ENCODE peak calls at places on chromosome 17, in eight cellular contexts. One of them, this sample, is unnamed.

GRCh38 chr17:35713069-35713728 is 18.2 kb upstream of the RASL10B start:
- DNase-seq in ovary: no peak
- DNase-seq in heart left ventricle: peak
- DNase-seq in mammary epithelial cell: no peak
- DNase-seq in fibroblast of lung: peak
- DNase-seq in stomach: no peak
- DNase-seq in bronchial epithelial cell: no peak
- DNase-seq in brain microvascular endothelial cell: peak
- DNase-seq in this sample: no peak

GRCh38 chr17:43226393-43226792 is 2.0 kb downstream of the CCDC200 start:
- DNase-seq in fibroblast of lung: no peak
- DNase-seq in stomach: no peak
- DNase-seq in mammary epithelial cell: no peak
- DNase-seq in bronchial epithelial cell: no peak
- DNase-seq in ovary: no peak
- DNase-seq in brain microvascular endothelial cell: no peak
- DNase-seq in heart left ventricle: peak
- DNase-seq in this sample: no peak

GRCh38 chr17:32998893-32999240 is 7.2 kb downstream of the SPACA3 start:
- DNase-seq in stomach: no peak
- DNase-seq in brain microvascular endothelial cell: no peak
- DNase-seq in fibroblast of lung: peak
- DNase-seq in bronchial epithelial cell: peak
- DNase-seq in heart left ventricle: no peak
- DNase-seq in mammary epithelial cell: peak
- DNase-seq in ovary: no peak
- DNase-seq in this sample: peak

GRCh38 chr17:18039535-18040286 is 503 bp downstream of the GID4 start:
- DNase-seq in heart left ventricle: peak
- DNase-seq in stomach: peak
- DNase-seq in ovary: peak
- DNase-seq in mammary epithelial cell: peak
- DNase-seq in brain microvascular endothelial cell: no peak
- DNase-seq in fibroblast of lung: no peak
- DNase-seq in bronchial epithelial cell: no peak
- DNase-seq in this sample: peak

GRCh38 chr17:71985111-71986039 is 135.4 kb upstream of the SOX9 start:
- DNase-seq in ovary: no peak
- DNase-seq in brain microvascular endothelial cell: no peak
- DNase-seq in fibroblast of lung: peak
- DNase-seq in mammary epithelial cell: peak
- DNase-seq in heart left ventricle: no peak
- DNase-seq in bronchial epithelial cell: peak
- DNase-seq in stomach: no peak
- DNase-seq in this sample: peak

GRCh38 chr17:76383645-76384221 is 676 bp upstream of the SPHK1 start:
- DNase-seq in heart left ventricle: peak
- DNase-seq in fibroblast of lung: peak
- DNase-seq in bronchial epithelial cell: no peak
- DNase-seq in ovary: peak
- DNase-seq in stomach: peak
- DNase-seq in mammary epithelial cell: no peak
- DNase-seq in brain microvascular endothelial cell: peak
- DNase-seq in this sample: peak

GRCh38 chr17:53142890-53143289 is 679.8 kb upstream of the KIF2B start:
- DNase-seq in mammary epithelial cell: no peak
- DNase-seq in bronchial epithelial cell: no peak
- DNase-seq in heart left ventricle: no peak
- DNase-seq in fibroblast of lung: no peak
- DNase-seq in stomach: no peak
- DNase-seq in ovary: no peak
- DNase-seq in brain microvascular endothelial cell: no peak
- DNase-seq in this sample: no peak

GRCh38 chr17:48047741-48048320 is 328 bp upstream of the NFE2L1 start:
- DNase-seq in ovary: peak
- DNase-seq in fibroblast of lung: peak
- DNase-seq in brain microvascular endothelial cell: peak
- DNase-seq in bronchial epithelial cell: peak
- DNase-seq in mammary epithelial cell: peak
- DNase-seq in stomach: peak
- DNase-seq in heart left ventricle: peak
- DNase-seq in this sample: peak

GRCh38 chr17:50640701-50641338 is 6.1 kb downstream of the ABCC3 start:
- DNase-seq in fibroblast of lung: no peak
- DNase-seq in bronchial epithelial cell: peak
- DNase-seq in heart left ventricle: peak
- DNase-seq in brain microvascular endothelial cell: no peak
- DNase-seq in stomach: no peak
- DNase-seq in ovary: no peak
- DNase-seq in mammary epithelial cell: no peak
- DNase-seq in this sample: peak

GRCh38 chr17:29027521-29027920 is 15.4 kb upstream of the PIPOX start:
- DNase-seq in ovary: no peak
- DNase-seq in stomach: no peak
- DNase-seq in heart left ventricle: no peak
- DNase-seq in fibroblast of lung: no peak
- DNase-seq in bronchial epithelial cell: no peak
- DNase-seq in mammary epithelial cell: no peak
- DNase-seq in brain microvascular endothelial cell: no peak
- DNase-seq in this sample: no peak

GRCh38 chr17:4364622-4365041 is 1.8 kb downstream of the UBE2G1 start:
- DNase-seq in heart left ventricle: no peak
- DNase-seq in brain microvascular endothelial cell: no peak
- DNase-seq in stomach: no peak
- DNase-seq in fibroblast of lung: no peak
- DNase-seq in ovary: peak
- DNase-seq in mammary epithelial cell: no peak
- DNase-seq in bronchial epithelial cell: no peak
- DNase-seq in this sample: no peak

GRCh38 chr17:15006421-15006820 is 258.7 kb downstream of the PMP22 start:
- DNase-seq in mammary epithelial cell: no peak
- DNase-seq in ovary: no peak
- DNase-seq in bronchial epithelial cell: no peak
- DNase-seq in stomach: no peak
- DNase-seq in brain microvascular endothelial cell: no peak
- DNase-seq in heart left ventricle: no peak
- DNase-seq in fibroblast of lung: no peak
- DNase-seq in this sample: no peak

GRCh38 chr17:51630101-51630671 is 369.8 kb downstream of the UTP18 start:
- DNase-seq in stomach: no peak
- DNase-seq in bronchial epithelial cell: no peak
- DNase-seq in ovary: no peak
- DNase-seq in mammary epithelial cell: no peak
- DNase-seq in brain microvascular endothelial cell: no peak
- DNase-seq in heart left ventricle: no peak
- DNase-seq in fibroblast of lung: no peak
- DNase-seq in this sample: no peak

GRCh38 chr17:30950669-30951399 is 20.0 kb upstream of the RNF135 start:
- DNase-seq in bronchial epithelial cell: peak
- DNase-seq in heart left ventricle: peak
- DNase-seq in stomach: peak
- DNase-seq in mammary epithelial cell: peak
- DNase-seq in ovary: no peak
- DNase-seq in brain microvascular endothelial cell: peak
- DNase-seq in fibroblast of lung: peak
- DNase-seq in this sample: peak

GRCh38 chr17:82961366-82962162 is 117.8 kb upstream of the METRNL start:
- DNase-seq in heart left ventricle: no peak
- DNase-seq in bronchial epithelial cell: no peak
- DNase-seq in ovary: peak
- DNase-seq in brain microvascular endothelial cell: no peak
- DNase-seq in stomach: peak
- DNase-seq in mammary epithelial cell: no peak
- DNase-seq in fibroblast of lung: no peak
- DNase-seq in this sample: no peak

GRCh38 chr17:71237903-71238538 is 882.8 kb upstream of the SOX9 start:
- DNase-seq in stomach: no peak
- DNase-seq in bronchial epithelial cell: peak
- DNase-seq in ovary: no peak
- DNase-seq in brain microvascular endothelial cell: peak
- DNase-seq in mammary epithelial cell: peak
- DNase-seq in fibroblast of lung: peak
- DNase-seq in heart left ventricle: no peak
- DNase-seq in this sample: peak

GRCh38 chr17:29608986-29609385 is 13.7 kb downstream of the CORO6 start:
- DNase-seq in bronchial epithelial cell: no peak
- DNase-seq in brain microvascular endothelial cell: no peak
- DNase-seq in fibroblast of lung: no peak
- DNase-seq in stomach: no peak
- DNase-seq in heart left ventricle: no peak
- DNase-seq in ovary: no peak
- DNase-seq in mammary epithelial cell: no peak
- DNase-seq in this sample: no peak

GRCh38 chr17:50272246-50272645 is 2.0 kb upstream of the TMEM92 start:
- DNase-seq in heart left ventricle: no peak
- DNase-seq in fibroblast of lung: no peak
- DNase-seq in stomach: no peak
- DNase-seq in bronchial epithelial cell: no peak
- DNase-seq in mammary epithelial cell: no peak
- DNase-seq in ovary: peak
- DNase-seq in brain microvascular endothelial cell: no peak
- DNase-seq in this sample: no peak

GRCh38 chr17:46192211-46192483 is 1.1 kb downstream of the KANSL1 start:
- DNase-seq in ovary: no peak
- DNase-seq in fibroblast of lung: no peak
- DNase-seq in heart left ventricle: no peak
- DNase-seq in bronchial epithelial cell: no peak
- DNase-seq in stomach: no peak
- DNase-seq in mammary epithelial cell: no peak
- DNase-seq in brain microvascular endothelial cell: no peak
- DNase-seq in this sample: no peak

DNA sequence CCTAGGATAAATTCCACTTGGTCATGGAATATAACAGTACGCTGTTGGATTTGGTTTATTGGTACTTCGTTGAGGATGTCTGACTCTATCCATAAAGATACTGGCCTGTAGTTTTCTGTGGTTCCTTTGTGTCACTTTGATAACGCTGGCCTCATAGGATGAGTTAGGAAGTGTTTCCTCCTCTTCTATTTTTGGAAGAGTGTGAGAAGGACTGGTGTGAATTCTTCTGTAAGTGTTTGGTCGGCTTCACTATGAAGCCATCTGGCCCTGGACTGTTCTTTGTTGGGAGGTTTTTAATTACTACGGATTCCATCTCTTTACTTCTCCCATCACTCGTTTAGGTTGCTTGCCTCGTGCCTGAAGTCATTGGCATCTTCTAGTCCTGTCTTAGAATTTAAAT is 117.3 kb downstream of the OR1D5 start:
- DNase-seq in ovary: no peak
- DNase-seq in brain microvascular endothelial cell: no peak
- DNase-seq in fibroblast of lung: no peak
- DNase-seq in bronchial epithelial cell: no peak
- DNase-seq in mammary epithelial cell: no peak
- DNase-seq in stomach: no peak
- DNase-seq in heart left ventricle: no peak
- DNase-seq in this sample: no peak
- H3K4me3 ChIP-seq in ovary: no peak
- H3K4me3 ChIP-seq in brain microvascular endothelial cell: no peak
- H3K4me3 ChIP-seq in fibroblast of lung: no peak
- H3K4me3 ChIP-seq in bronchial epithelial cell: no peak
- H3K4me3 ChIP-seq in mammary epithelial cell: no peak
- H3K4me3 ChIP-seq in stomach: no peak
- H3K4me3 ChIP-seq in heart left ventricle: no peak
- H3K4me3 ChIP-seq in this sample: no peak

DNA sequence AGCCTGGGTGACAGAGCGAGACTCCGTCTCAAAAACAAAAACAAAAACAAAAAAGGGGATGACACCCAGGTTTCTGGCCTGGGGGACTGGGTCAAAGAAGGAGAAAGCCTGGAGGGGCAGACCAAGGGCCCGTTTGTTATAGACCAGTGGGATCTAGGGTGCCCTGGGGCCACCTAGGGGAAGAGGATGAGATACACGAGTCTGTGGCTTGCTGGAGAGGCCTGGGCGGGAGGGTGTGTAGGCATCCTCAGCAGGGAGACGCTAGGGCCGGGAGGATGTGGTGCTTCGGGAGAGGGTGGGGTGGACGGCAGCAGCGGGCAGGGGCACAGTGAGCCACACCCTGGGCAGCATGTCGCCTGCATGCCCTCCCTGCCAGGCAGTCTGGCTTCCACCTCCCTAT is 17.1 kb upstream of the CRK start:
- DNase-seq in fibroblast of lung: no peak
- DNase-seq in heart left ventricle: no peak
- DNase-seq in mammary epithelial cell: no peak
- DNase-seq in bronchial epithelial cell: no peak
- DNase-seq in ovary: no peak
- DNase-seq in stomach: no peak
- DNase-seq in brain microvascular endothelial cell: no peak
- DNase-seq in this sample: no peak
- TF ChIP-seq CTCF in fibroblast of lung: no peak
- TF ChIP-seq CTCF in heart left ventricle: no peak
- TF ChIP-seq CTCF in mammary epithelial cell: no peak
- TF ChIP-seq CTCF in bronchial epithelial cell: no peak
- TF ChIP-seq CTCF in ovary: no peak
- TF ChIP-seq CTCF in stomach: no peak
- TF ChIP-seq CTCF in brain microvascular endothelial cell: peak
- TF ChIP-seq CTCF in this sample: no peak

GRCh38 chr17:81277421-81277820 is 17.7 kb downstream of the SLC38A10 start:
- DNase-seq in brain microvascular endothelial cell: no peak
- DNase-seq in stomach: peak
- DNase-seq in ovary: peak
- DNase-seq in mammary epithelial cell: no peak
- DNase-seq in bronchial epithelial cell: no peak
- DNase-seq in heart left ventricle: peak
- DNase-seq in fibroblast of lung: peak
- DNase-seq in this sample: no peak
- H3K4me3 ChIP-seq in brain microvascular endothelial cell: no peak
- H3K4me3 ChIP-seq in stomach: peak
- H3K4me3 ChIP-seq in ovary: no peak
- H3K4me3 ChIP-seq in mammary epithelial cell: no peak
- H3K4me3 ChIP-seq in bronchial epithelial cell: no peak
- H3K4me3 ChIP-seq in heart left ventricle: no peak
- H3K4me3 ChIP-seq in fibroblast of lung: peak
- H3K4me3 ChIP-seq in this sample: no peak

GRCh38 chr17:2420131-2420530 is 19.3 kb upstream of the MNT start:
- DNase-seq in heart left ventricle: no peak
- DNase-seq in bronchial epithelial cell: no peak
- DNase-seq in brain microvascular endothelial cell: no peak
- DNase-seq in mammary epithelial cell: no peak
- DNase-seq in stomach: no peak
- DNase-seq in ovary: no peak
- DNase-seq in fibroblast of lung: no peak
- DNase-seq in this sample: no peak

GRCh38 chr17:2423271-2423670 is 22.4 kb upstream of the MNT start:
- DNase-seq in brain microvascular endothelial cell: no peak
- DNase-seq in ovary: no peak
- DNase-seq in heart left ventricle: no peak
- DNase-seq in fibroblast of lung: no peak
- DNase-seq in bronchial epithelial cell: peak
- DNase-seq in mammary epithelial cell: peak
- DNase-seq in stomach: no peak
- DNase-seq in this sample: peak

GRCh38 chr17:2419526-2419925 is 18.7 kb upstream of the MNT start:
- DNase-seq in brain microvascular endothelial cell: no peak
- DNase-seq in stomach: no peak
- DNase-seq in heart left ventricle: no peak
- DNase-seq in ovary: no peak
- DNase-seq in mammary epithelial cell: no peak
- DNase-seq in bronchial epithelial cell: no peak
- DNase-seq in fibroblast of lung: no peak
- DNase-seq in this sample: no peak

GRCh38 chr17:2418572-2418971 is 17.7 kb upstream of the MNT start:
- DNase-seq in heart left ventricle: no peak
- DNase-seq in brain microvascular endothelial cell: no peak
- DNase-seq in mammary epithelial cell: no peak
- DNase-seq in ovary: peak
- DNase-seq in stomach: no peak
- DNase-seq in bronchial epithelial cell: no peak
- DNase-seq in fibroblast of lung: no peak
- DNase-seq in this sample: no peak

GRCh38 chr17:2421315-2422147 is 20.7 kb upstream of the MNT start:
- DNase-seq in stomach: no peak
- DNase-seq in heart left ventricle: no peak
- DNase-seq in bronchial epithelial cell: no peak
- DNase-seq in brain microvascular endothelial cell: no peak
- DNase-seq in fibroblast of lung: no peak
- DNase-seq in mammary epithelial cell: peak
- DNase-seq in ovary: no peak
- DNase-seq in this sample: peak
- TF ChIP-seq CTCF in stomach: no peak
- TF ChIP-seq CTCF in heart left ventricle: no peak
- TF ChIP-seq CTCF in bronchial epithelial cell: peak
- TF ChIP-seq CTCF in brain microvascular endothelial cell: peak
- TF ChIP-seq CTCF in fibroblast of lung: peak
- TF ChIP-seq CTCF in mammary epithelial cell: peak
- TF ChIP-seq CTCF in ovary: no peak
- TF ChIP-seq CTCF in this sample: peak

This sample was measured in epithelial cell of esophagus.